ENCODE peak calls at places on chromosomes 2 and 18, in four cellular contexts. X is adrenal gland; I is fibroblast of mammary gland; Y is stimulated activated CD4-positive, alpha-beta T cell treated with anti-CD3 and anti-CD28 coated beads, Interleukin-4, amount 100 ng/mL, for 48 hours. W is an unnamed sample.

GRCh38 chr2:130252880-130253645 is 54.8 kb upstream of the TUBA3E start:
- DNase-seq in X (no peak), Y (no peak), I (peak; percentile 29), W (no peak)

GRCh38 chr2:232869138-232870001 is 694 bp upstream of the SNORC start:
- DNase-seq in Y (no peak), X (no peak), I (no peak), W (no peak)

GRCh38 chr2:233247744-233248143 is 3.7 kb upstream of the ATG16L1 start:
- DNase-seq in I (peak; percentile 73), X (no peak), Y (peak; percentile 30), W (no peak)

GRCh38 chr18:24051256-24051947 is 36.8 kb downstream of the TTC39C start:
- DNase-seq in X (peak; percentile 38), Y (no peak), I (peak; percentile 57), W (no peak)

GRCh38 chr18:596288-596881 is 403 bp upstream of the CLUL1 start:
- DNase-seq in I (no peak), X (peak; percentile 25), Y (no peak), W (no peak)

GRCh38 chr2:172251231-172251630 is 148.5 kb upstream of the DLX2 start:
- DNase-seq in Y (no peak), X (no peak), I (peak; percentile 60), W (no peak)

GRCh38 chr18:52907522-52907921 is 567.5 kb downstream of the DCC start:
- DNase-seq in Y (no peak), X (no peak), I (no peak), W (no peak)

GRCh38 chr2:85886585-85886984 is 2.2 kb downstream of the ST3GAL5 start:
- DNase-seq in Y (peak; percentile 35), I (peak; percentile 98), X (peak; percentile 87), W (peak; percentile 19)

GRCh38 chr2:177852389-177852788 is 220.2 kb downstream of the PDE11A start:
- DNase-seq in I (no peak), Y (no peak), X (no peak), W (no peak)

GRCh38 chr2:101518470-101519172 is 43.7 kb upstream of the RFX8 start:
- DNase-seq in I (peak; percentile 70), Y (no peak), X (peak; percentile 50), W (no peak)

GRCh38 chr2:216987176-216987809 is 127.4 kb upstream of the TNP1 start:
- DNase-seq in I (peak; percentile 10), Y (no peak), X (no peak), W (no peak)

GRCh38 chr18:33579147-33579867 is 1.3 kb downstream of the ASXL3 start:
- DNase-seq in X (no peak), Y (no peak), I (no peak), W (no peak)

GRCh38 chr2:143440619-143441018 is 311.4 kb downstream of the ARHGAP15 start:
- DNase-seq in Y (no peak), I (no peak), X (no peak), W (no peak)

GRCh38 chr18:3794537-3795348 is 344.8 kb downstream of the TGIF1 start:
- DNase-seq in I (peak; percentile 99), Y (no peak), X (no peak), W (no peak)

GRCh38 chr2:41998201-41998781 is 49.5 kb upstream of the PKDCC start:
- DNase-seq in I (no peak), X (no peak), Y (no peak), W (no peak)

GRCh38 chr2:228658998-228659397 is 477.5 kb upstream of the SPHKAP start:
- DNase-seq in I (peak; percentile 85), X (peak; percentile 62), Y (no peak), W (no peak)

GRCh38 chr2:185526156-185526555 is 212.4 kb upstream of the FSIP2 start:
- DNase-seq in Y (no peak), X (no peak), I (no peak), W (no peak)

GRCh38 chr2:156088598-156088997 is 243.9 kb downstream of the NR4A2 start:
- DNase-seq in I (no peak), Y (no peak), X (no peak), W (no peak)

GRCh38 chr18:40415821-40416220 is 1539.2 kb upstream of the PIK3C3 start:
- DNase-seq in Y (no peak), X (no peak), I (no peak), W (no peak)

W was measured in stimulated activated effector memory CD8-positive, alpha-beta T cell treated with anti-CD3 and anti-CD28 coated beads, Interleukin-12 subunit alpha, Interleukin-12 subunit beta, amount 100 ng/mL, for 72 hours.